ENCODE peak calls at places on chromosomes 11 and 22, in seven cellular contexts. J, I, K, A, O, U and M are unnamed samples.

GRCh38 chr11:104152941-104153340 is 11.0 kb downstream of the PDGFD start:
- DNase-seq in J (no peak), I (no peak), K (no peak), A (no peak), O (no peak), U (no peak), M (no peak)

GRCh38 chr11:57413681-57414080 is 13.2 kb downstream of the SLC43A3 start:
- DNase-seq in J (no peak), I (no peak), K (no peak), A (no peak), O (no peak), U (no peak), M (no peak)

GRCh38 chr11:122180435-122180834 is 64.4 kb upstream of the BLID start:
- DNase-seq in J (peak; percentile 100), I (no peak), K (no peak), A (peak; percentile 62), O (peak; percentile 98), U (no peak), M (no peak)

GRCh38 chr11:84958295-84958694 is 668.8 kb downstream of the DLG2 start:
- DNase-seq in J (no peak), I (no peak), K (no peak), A (no peak), O (no peak), U (no peak), M (no peak)

GRCh38 chr11:74449369-74449931 is 17.9 kb downstream of the KCNE3 start:
- DNase-seq in J (peak; percentile 89), I (no peak), K (peak; percentile 31), A (peak; percentile 61), O (peak; percentile 81), U (peak; percentile 88), M (peak; percentile 56)

GRCh38 chr22:47201996-47202818 is 439.8 kb downstream of the TBC1D22A start:
- DNase-seq in J (no peak), I (no peak), K (no peak), A (no peak), O (no peak), U (no peak), M (no peak)

GRCh38 chr11:45936655-45937054 is 14.2 kb downstream of the LARGE2 start:
- DNase-seq in J (no peak), I (no peak), K (no peak), A (no peak), O (no peak), U (no peak), M (no peak)

GRCh38 chr11:78419327-78419726 is 1.7 kb upstream of the GAB2 start:
- DNase-seq in J (peak; percentile 100), I (no peak), K (no peak), A (no peak), O (peak; percentile 99), U (peak; percentile 18), M (no peak)

GRCh38 chr11:9847636-9848035 is 183.8 kb downstream of the SWAP70 start:
- DNase-seq in J (peak; percentile 75), I (no peak), K (no peak), A (no peak), O (no peak), U (no peak), M (no peak)

GRCh38 chr22:37186997-37187522 is 987 bp downstream of the C1QTNF6 start:
- DNase-seq in J (peak; percentile 35), I (no peak), K (no peak), A (no peak), O (peak; percentile 9), U (no peak), M (no peak)

GRCh38 chr11:114928260-114928870 is 250.0 kb downstream of the NXPE2 start:
- DNase-seq in J (no peak), I (no peak), K (no peak), A (no peak), O (no peak), U (no peak), M (no peak)

GRCh38 chr11:73199446-73199845 is 18.6 kb upstream of the P2RY2 start:
- DNase-seq in J (no peak), I (peak; percentile 9), K (no peak), A (no peak), O (no peak), U (no peak), M (no peak)

GRCh38 chr11:105935791-105936190 is 86.2 kb downstream of the MSANTD4 start:
- DNase-seq in J (peak; percentile 16), I (no peak), K (no peak), A (no peak), O (peak; percentile 18), U (no peak), M (no peak)

GRCh38 chr11:12087075-12087775 is 23.2 kb upstream of the MICAL2 start:
- DNase-seq in J (peak; percentile 85), I (no peak), K (no peak), A (no peak), O (peak; percentile 78), U (no peak), M (peak; percentile 35)

GRCh38 chr22:42895087-42895486 is 38.0 kb upstream of the ARFGAP3 start:
- DNase-seq in J (no peak), I (no peak), K (no peak), A (no peak), O (no peak), U (no peak), M (peak; percentile 12)

GRCh38 chr11:2310786-2311455 is 9.1 kb downstream of the TSPAN32 start:
- DNase-seq in J (no peak), I (no peak), K (no peak), A (no peak), O (no peak), U (no peak), M (no peak)

GRCh38 chr11:122754553-122755322 is 83.6 kb upstream of the CRTAM start:
- DNase-seq in J (no peak), I (no peak), K (peak; percentile 34), A (no peak), O (no peak), U (no peak), M (peak; percentile 33)

GRCh38 chr11:117792241-117792640 is 4.8 kb downstream of the DSCAML1 start:
- DNase-seq in J (no peak), I (no peak), K (no peak), A (no peak), O (no peak), U (peak; percentile 35), M (no peak)